ENCODE peak calls at places on chromosomes 11 and 22, in seven cellular contexts. A, M, P, X, T, R and C are unnamed samples. For H3K4me1, the result is how much of the 10 kb centered on the place peaks cover.

GRCh38 chr22:25070870-25071465 is 118.5 kb downstream of the KIAA1671 start:
- DNase-seq in R (no peak), T (no peak), P (no peak), A (no peak), X (peak), M (no peak), C (peak)

GRCh38 chr22:27534720-27535125 is 266.8 kb downstream of the MN1 start:
- DNase-seq in P (no peak), T (no peak), R (no peak), X (no peak), A (no peak), M (no peak), C (peak)

GRCh38 chr11:61955416-61956135 is 5.4 kb downstream of the BEST1 start:
- DNase-seq in T (no peak), R (peak), X (peak), M (no peak), A (no peak), P (no peak), C (no peak)

GRCh38 chr11:67452141-67452952 is at the start of gene GPR152:
- DNase-seq in P (no peak), T (no peak), M (no peak), R (peak), A (peak), X (no peak), C (no peak)

GRCh38 chr22:39979458-39979857 is 15.3 kb upstream of the FAM83F start:
- DNase-seq in P (no peak), X (no peak), T (no peak), R (no peak), M (no peak), A (no peak), C (no peak)

GRCh38 chr11:101113540-101113939 is 16.1 kb downstream of the PGR start:
- DNase-seq in M (no peak), P (no peak), T (no peak), R (no peak), A (no peak), X (no peak), C (no peak)

GRCh38 chr11:126080206-126080941 is 17.7 kb upstream of the CDON start:
- DNase-seq in M (no peak), R (no peak), X (no peak), P (peak), T (peak), A (no peak), C (peak)

GRCh38 chr11:18752502-18752901 is 26.5 kb upstream of the IGSF22 start:
- DNase-seq in A (no peak), R (no peak), T (no peak), M (no peak), P (no peak), X (no peak), C (no peak)

GRCh38 chr11:61162092-61162935 is 1.1 kb upstream of the VPS37C start:
- DNase-seq in M (no peak), P (peak), R (no peak), A (peak), T (peak), X (peak), C (no peak)

GRCh38 chr22:19121631-19122142 is 525 bp downstream of the DGCR2 start:
- DNase-seq in X (peak), T (peak), P (peak), M (peak), R (peak), A (peak), C (peak)

GRCh38 chr11:119363081-119363861 is 16.8 kb upstream of the MFRP start:
- DNase-seq in A (peak), P (no peak), M (no peak), T (no peak), R (no peak), X (no peak), C (no peak)

GRCh38 chr11:133911169-133911568 is 45.6 kb downstream of the IGSF9B start:
- DNase-seq in A (no peak), P (peak), X (peak), R (no peak), T (no peak), M (no peak), C (no peak)

GRCh38 chr11:74134661-74135515 is 35.9 kb downstream of the C2CD3 start:
- DNase-seq in T (no peak), A (no peak), X (no peak), M (no peak), P (no peak), R (no peak), C (no peak)

GRCh38 chr11:37504066-37504611 is 906.1 kb upstream of the RAG2 start:
- DNase-seq in R (no peak), M (no peak), X (no peak), T (no peak), A (no peak), P (peak), C (peak)

GRCh38 chr11:68142028-68142412 is 20.8 kb upstream of the CHKA start:
- DNase-seq in R (no peak), X (peak), T (no peak), M (no peak), P (peak), A (peak), C (no peak)

GRCh38 chr11:79461144-79461543 is 20.3 kb upstream of the TENM4 start:
- DNase-seq in P (peak), A (no peak), X (no peak), R (no peak), T (no peak), M (no peak), C (peak)

GRCh38 chr11:68471360-68472340 is 11.1 kb downstream of the PPP6R3 start:
- DNase-seq in M (no peak), T (no peak), X (peak), P (no peak), R (no peak), A (no peak), C (no peak)

GRCh38 chr11:44167047-44167446 is 71.6 kb downstream of the EXT2 start:
- DNase-seq in R (no peak), A (no peak), T (no peak), M (no peak), X (no peak), P (no peak), C (no peak)

GRCh38 chr11:103566116-103566515 is 456.9 kb downstream of the DYNC2H1 start:
- DNase-seq in P (no peak), A (no peak), M (no peak), R (no peak), X (no peak), T (no peak), C (no peak)

GRCh38 chr11:68411501-68411991 is 49.0 kb upstream of the PPP6R3 start:
- DNase-seq in T (no peak), P (no peak), M (no peak), A (no peak), R (peak), X (no peak), C (no peak)

GRCh38 chr11:76543006-76543703 is 98.3 kb downstream of the EMSY start:
- DNase-seq in T (no peak), A (no peak), R (no peak), M (no peak), X (no peak), P (peak), C (no peak)

GRCh38 chr22:20746466-20747189 is 27.3 kb upstream of the SERPIND1 start:
- DNase-seq in P (no peak), A (no peak), R (no peak), M (no peak), X (no peak), T (no peak), C (no peak)

GRCh38 chr11:75813622-75814039 is 1.4 kb upstream of the UVRAG start:
- DNase-seq in A (no peak), M (no peak), P (peak), T (no peak), X (no peak), R (no peak), C (no peak)

GRCh38 chr11:26651916-26652315 is 69.9 kb downstream of the SLC5A12 start:
- DNase-seq in R (no peak), A (no peak), M (no peak), T (no peak), X (no peak), P (no peak), C (no peak)

GRCh38 chr11:39459606-39460005 is 1999.8 kb downstream of the LRRC4C start:
- DNase-seq in R (no peak), A (no peak), X (no peak), T (no peak), M (no peak), P (no peak), C (no peak)

GRCh38 chr11:112212710-112213109 is 13.5 kb upstream of the PTS start:
- DNase-seq in R (no peak), M (no peak), X (no peak), T (no peak), A (no peak), P (peak), C (no peak)

GRCh38 chr11:488579-488978 is 18.5 kb downstream of the RNH1 start:
- DNase-seq in T (no peak), R (peak), A (no peak), X (no peak), P (no peak), M (no peak), C (no peak)

GRCh38 chr11:122690801-122691649 is 35.5 kb downstream of the UBASH3B start:
- DNase-seq in R (no peak), P (no peak), T (no peak), M (no peak), X (peak), A (no peak), C (peak)

GRCh38 chr11:82533628-82534353 is 199.9 kb downstream of the FAM181B start:
- DNase-seq in R (no peak), T (no peak), P (peak), X (no peak), A (no peak), M (no peak), C (no peak)

GRCh38 chr11:126603486-126603885 is 248.0 kb downstream of the ST3GAL4 start:
- DNase-seq in A (no peak), M (no peak), T (no peak), X (no peak), R (no peak), P (no peak), C (no peak)

GRCh38 chr11:64869571-64870175 is 8.7 kb downstream of the EHD1 start:
- DNase-seq in P (no peak), M (no peak), A (no peak), T (no peak), R (no peak), X (no peak), C (no peak)
- H3K4me1 ChIP-seq in P (half or more), M (under half), A (under half), T (half or more), R (half or more), X (half or more), C (half or more)

GRCh38 chr11:15233386-15233785 is 118.7 kb downstream of the INSC start:
- DNase-seq in P (no peak), M (no peak), R (no peak), A (no peak), T (no peak), X (no peak), C (no peak)
- H3K4me1 ChIP-seq in P (under half), M (under half), R (under half), A (under half), T (under half), X (under half), C (under half)

DNA sequence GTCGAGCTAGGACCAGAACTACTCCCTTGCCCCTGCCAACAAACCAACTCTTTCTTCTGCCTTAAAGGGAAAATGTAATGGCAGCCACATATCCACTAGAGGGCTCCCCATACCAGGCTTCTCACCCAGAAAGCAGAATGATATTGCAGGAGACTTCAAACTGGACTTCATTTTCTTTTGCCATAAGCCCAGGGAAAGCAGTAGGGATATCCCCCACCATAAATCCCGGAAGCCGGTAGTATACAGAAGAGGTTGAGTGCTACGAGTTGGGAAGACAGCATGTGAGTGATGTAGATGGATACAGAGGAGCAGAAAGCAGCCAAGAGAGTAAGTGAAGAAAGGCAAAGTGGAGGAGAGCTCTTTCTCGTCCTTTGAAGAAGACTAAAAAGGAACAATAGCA is 12.1 kb downstream of the PLAAT5 start:
- DNase-seq in M (peak), P (peak), X (peak), A (peak), T (peak), R (no peak), C (peak)
- H3K4me1 ChIP-seq in M (under half), P (under half), X (under half), A (under half), T (under half), R (under half), C (under half)

DNA sequence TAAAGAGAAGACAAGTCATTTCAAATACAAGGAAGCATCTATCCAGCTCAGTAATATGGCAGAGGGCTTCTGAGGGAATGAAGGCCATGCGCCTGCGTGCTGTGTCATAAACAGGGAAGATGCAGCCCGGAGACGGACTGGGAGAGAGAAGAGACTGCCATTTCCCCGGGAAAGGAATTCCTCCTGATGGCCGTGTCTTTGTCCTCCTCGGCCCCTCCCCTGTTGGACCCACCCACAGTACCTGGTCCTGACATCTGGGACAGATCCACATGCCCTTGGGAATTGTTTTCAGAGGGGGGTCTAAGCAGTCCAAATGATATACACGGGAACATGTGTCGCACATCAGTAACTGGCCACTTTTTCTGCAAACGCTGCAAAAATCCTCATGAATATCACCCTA is 15.5 kb downstream of the LARGE2 start:
- DNase-seq in X (no peak), T (no peak), P (no peak), M (no peak), R (no peak), A (no peak), C (no peak)
- H3K4me1 ChIP-seq in X (under half), T (under half), P (under half), M (under half), R (under half), A (under half), C (under half)

GRCh38 chr11:121460941-121461514 is 8.3 kb upstream of the SORL1-AS1 start:
- DNase-seq in A (no peak), X (no peak), R (no peak), P (peak), M (no peak), T (no peak), C (no peak)
- H3K4me1 ChIP-seq in A (under half), X (half or more), R (under half), P (half or more), M (under half), T (under half), C (under half)

DNA sequence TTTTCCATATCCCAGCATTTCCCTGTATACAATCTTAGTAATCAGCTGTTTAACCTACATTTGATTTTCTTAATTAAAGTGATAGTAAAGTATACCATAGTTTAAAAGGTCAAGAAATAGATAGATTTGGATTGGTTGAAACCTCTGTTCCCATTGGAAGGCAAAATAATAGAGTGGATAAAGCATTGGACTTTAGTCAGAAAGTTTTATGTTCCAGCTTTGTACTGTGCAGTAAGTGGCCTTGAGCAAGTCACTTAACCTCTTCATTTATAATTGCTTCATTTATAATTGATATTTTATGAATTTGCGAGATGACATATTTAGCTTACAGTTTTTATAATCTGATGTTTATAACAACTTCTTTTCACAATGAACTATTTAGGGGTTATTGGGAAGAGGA is 3.6 kb downstream of the ZFP91 start:
- DNase-seq in T (no peak), M (no peak), R (no peak), X (no peak), A (no peak), P (no peak), C (no peak)
- H3K4me1 ChIP-seq in T (under half), M (under half), R (half or more), X (half or more), A (under half), P (under half), C (under half)

GRCh38 chr11:95148421-95148820 is 58.8 kb downstream of the ENDOD1 start:
- DNase-seq in X (no peak), A (no peak), T (no peak), P (no peak), R (no peak), M (no peak), C (peak)
- H3K4me1 ChIP-seq in X (under half), A (under half), T (under half), P (under half), R (under half), M (under half), C (half or more)